ENCODE peak calls at places on chromosomes 16 and 17, in five cellular contexts. One of them, this sample, is unnamed.

GRCh38 chr16:57480127-57480753 is 6.1 kb downstream of the DOK4 start:
- DNase-seq in naive thymus-derived CD8-positive, alpha-beta T cell: no peak
- DNase-seq in stimulated activated CD8-positive, alpha-beta memory T cell treated with anti-CD3 and anti-CD28 coated beads, Interleukin-7, amount 100 ng/mL, for 1 hour: no peak
- DNase-seq in activated CD4-positive, alpha-beta T cell treated with anti-CD3 and anti-CD28 coated beads, Interleukin-2, amount 50 U/mL, for 4 hours: no peak
- DNase-seq in fibroblast of the aortic adventitia: peak
- DNase-seq in this sample: no peak

GRCh38 chr17:30234954-30235353 is 543 bp downstream of the SLC6A4 start:
- DNase-seq in stimulated activated CD8-positive, alpha-beta memory T cell treated with anti-CD3 and anti-CD28 coated beads, Interleukin-7, amount 100 ng/mL, for 1 hour: no peak
- DNase-seq in fibroblast of the aortic adventitia: no peak
- DNase-seq in activated CD4-positive, alpha-beta T cell treated with anti-CD3 and anti-CD28 coated beads, Interleukin-2, amount 50 U/mL, for 4 hours: no peak
- DNase-seq in naive thymus-derived CD8-positive, alpha-beta T cell: no peak
- DNase-seq in this sample: no peak

GRCh38 chr17:41806685-41807445 is 4.9 kb downstream of the P3H4 start:
- DNase-seq in activated CD4-positive, alpha-beta T cell treated with anti-CD3 and anti-CD28 coated beads, Interleukin-2, amount 50 U/mL, for 4 hours: no peak
- DNase-seq in stimulated activated CD8-positive, alpha-beta memory T cell treated with anti-CD3 and anti-CD28 coated beads, Interleukin-7, amount 100 ng/mL, for 1 hour: no peak
- DNase-seq in naive thymus-derived CD8-positive, alpha-beta T cell: no peak
- DNase-seq in fibroblast of the aortic adventitia: no peak
- DNase-seq in this sample: no peak

GRCh38 chr16:13553453-13553985 is 366.4 kb upstream of the ERCC4 start:
- DNase-seq in stimulated activated CD8-positive, alpha-beta memory T cell treated with anti-CD3 and anti-CD28 coated beads, Interleukin-7, amount 100 ng/mL, for 1 hour: no peak
- DNase-seq in activated CD4-positive, alpha-beta T cell treated with anti-CD3 and anti-CD28 coated beads, Interleukin-2, amount 50 U/mL, for 4 hours: no peak
- DNase-seq in naive thymus-derived CD8-positive, alpha-beta T cell: no peak
- DNase-seq in fibroblast of the aortic adventitia: no peak
- DNase-seq in this sample: no peak

GRCh38 chr17:39208893-39209292 is 8.8 kb downstream of the RPL19 start:
- DNase-seq in activated CD4-positive, alpha-beta T cell treated with anti-CD3 and anti-CD28 coated beads, Interleukin-2, amount 50 U/mL, for 4 hours: no peak
- DNase-seq in fibroblast of the aortic adventitia: no peak
- DNase-seq in stimulated activated CD8-positive, alpha-beta memory T cell treated with anti-CD3 and anti-CD28 coated beads, Interleukin-7, amount 100 ng/mL, for 1 hour: no peak
- DNase-seq in naive thymus-derived CD8-positive, alpha-beta T cell: peak
- DNase-seq in this sample: no peak

GRCh38 chr16:86854058-86854621 is 275.8 kb downstream of the FOXL1 start:
- DNase-seq in naive thymus-derived CD8-positive, alpha-beta T cell: no peak
- DNase-seq in stimulated activated CD8-positive, alpha-beta memory T cell treated with anti-CD3 and anti-CD28 coated beads, Interleukin-7, amount 100 ng/mL, for 1 hour: no peak
- DNase-seq in activated CD4-positive, alpha-beta T cell treated with anti-CD3 and anti-CD28 coated beads, Interleukin-2, amount 50 U/mL, for 4 hours: no peak
- DNase-seq in fibroblast of the aortic adventitia: peak
- DNase-seq in this sample: no peak

GRCh38 chr17:36867716-36868115 is 69.6 kb upstream of the LHX1 start:
- DNase-seq in activated CD4-positive, alpha-beta T cell treated with anti-CD3 and anti-CD28 coated beads, Interleukin-2, amount 50 U/mL, for 4 hours: no peak
- DNase-seq in naive thymus-derived CD8-positive, alpha-beta T cell: no peak
- DNase-seq in fibroblast of the aortic adventitia: no peak
- DNase-seq in stimulated activated CD8-positive, alpha-beta memory T cell treated with anti-CD3 and anti-CD28 coated beads, Interleukin-7, amount 100 ng/mL, for 1 hour: no peak
- DNase-seq in this sample: no peak

GRCh38 chr16:4488486-4488967 is 12.3 kb downstream of the HMOX2 start:
- DNase-seq in fibroblast of the aortic adventitia: peak
- DNase-seq in activated CD4-positive, alpha-beta T cell treated with anti-CD3 and anti-CD28 coated beads, Interleukin-2, amount 50 U/mL, for 4 hours: no peak
- DNase-seq in naive thymus-derived CD8-positive, alpha-beta T cell: peak
- DNase-seq in stimulated activated CD8-positive, alpha-beta memory T cell treated with anti-CD3 and anti-CD28 coated beads, Interleukin-7, amount 100 ng/mL, for 1 hour: no peak
- DNase-seq in this sample: no peak

GRCh38 chr16:67655363-67655762 is 4.7 kb downstream of the ACD start:
- DNase-seq in naive thymus-derived CD8-positive, alpha-beta T cell: no peak
- DNase-seq in fibroblast of the aortic adventitia: no peak
- DNase-seq in stimulated activated CD8-positive, alpha-beta memory T cell treated with anti-CD3 and anti-CD28 coated beads, Interleukin-7, amount 100 ng/mL, for 1 hour: no peak
- DNase-seq in activated CD4-positive, alpha-beta T cell treated with anti-CD3 and anti-CD28 coated beads, Interleukin-2, amount 50 U/mL, for 4 hours: no peak
- DNase-seq in this sample: no peak

GRCh38 chr17:66676421-66676820 is 158.5 kb upstream of the CACNG5 start:
- DNase-seq in stimulated activated CD8-positive, alpha-beta memory T cell treated with anti-CD3 and anti-CD28 coated beads, Interleukin-7, amount 100 ng/mL, for 1 hour: no peak
- DNase-seq in activated CD4-positive, alpha-beta T cell treated with anti-CD3 and anti-CD28 coated beads, Interleukin-2, amount 50 U/mL, for 4 hours: no peak
- DNase-seq in fibroblast of the aortic adventitia: no peak
- DNase-seq in naive thymus-derived CD8-positive, alpha-beta T cell: no peak
- DNase-seq in this sample: no peak

GRCh38 chr16:25126820-25127232 is 15.3 kb downstream of the LCMT1 start:
- DNase-seq in naive thymus-derived CD8-positive, alpha-beta T cell: no peak
- DNase-seq in stimulated activated CD8-positive, alpha-beta memory T cell treated with anti-CD3 and anti-CD28 coated beads, Interleukin-7, amount 100 ng/mL, for 1 hour: no peak
- DNase-seq in activated CD4-positive, alpha-beta T cell treated with anti-CD3 and anti-CD28 coated beads, Interleukin-2, amount 50 U/mL, for 4 hours: peak
- DNase-seq in fibroblast of the aortic adventitia: peak
- DNase-seq in this sample: no peak

GRCh38 chr16:4702466-4702808 is 9.1 kb downstream of the NUDT16L1 start:
- DNase-seq in naive thymus-derived CD8-positive, alpha-beta T cell: no peak
- DNase-seq in activated CD4-positive, alpha-beta T cell treated with anti-CD3 and anti-CD28 coated beads, Interleukin-2, amount 50 U/mL, for 4 hours: no peak
- DNase-seq in fibroblast of the aortic adventitia: no peak
- DNase-seq in stimulated activated CD8-positive, alpha-beta memory T cell treated with anti-CD3 and anti-CD28 coated beads, Interleukin-7, amount 100 ng/mL, for 1 hour: no peak
- DNase-seq in this sample: no peak

GRCh38 chr16:85898521-85899442 is at the start of gene IRF8:
- DNase-seq in naive thymus-derived CD8-positive, alpha-beta T cell: peak
- DNase-seq in activated CD4-positive, alpha-beta T cell treated with anti-CD3 and anti-CD28 coated beads, Interleukin-2, amount 50 U/mL, for 4 hours: peak
- DNase-seq in fibroblast of the aortic adventitia: no peak
- DNase-seq in stimulated activated CD8-positive, alpha-beta memory T cell treated with anti-CD3 and anti-CD28 coated beads, Interleukin-7, amount 100 ng/mL, for 1 hour: peak
- DNase-seq in this sample: no peak

GRCh38 chr16:78768723-78769122 is 669.3 kb downstream of the WWOX start:
- DNase-seq in activated CD4-positive, alpha-beta T cell treated with anti-CD3 and anti-CD28 coated beads, Interleukin-2, amount 50 U/mL, for 4 hours: peak
- DNase-seq in naive thymus-derived CD8-positive, alpha-beta T cell: no peak
- DNase-seq in stimulated activated CD8-positive, alpha-beta memory T cell treated with anti-CD3 and anti-CD28 coated beads, Interleukin-7, amount 100 ng/mL, for 1 hour: no peak
- DNase-seq in fibroblast of the aortic adventitia: no peak
- DNase-seq in this sample: no peak

GRCh38 chr17:56694825-56695224 is 101.3 kb downstream of the NOG start:
- DNase-seq in fibroblast of the aortic adventitia: no peak
- DNase-seq in naive thymus-derived CD8-positive, alpha-beta T cell: no peak
- DNase-seq in stimulated activated CD8-positive, alpha-beta memory T cell treated with anti-CD3 and anti-CD28 coated beads, Interleukin-7, amount 100 ng/mL, for 1 hour: no peak
- DNase-seq in activated CD4-positive, alpha-beta T cell treated with anti-CD3 and anti-CD28 coated beads, Interleukin-2, amount 50 U/mL, for 4 hours: no peak
- DNase-seq in this sample: no peak

GRCh38 chr17:79027925-79028491 is 4.0 kb downstream of the C1QTNF1 start:
- DNase-seq in fibroblast of the aortic adventitia: peak
- DNase-seq in activated CD4-positive, alpha-beta T cell treated with anti-CD3 and anti-CD28 coated beads, Interleukin-2, amount 50 U/mL, for 4 hours: no peak
- DNase-seq in naive thymus-derived CD8-positive, alpha-beta T cell: no peak
- DNase-seq in stimulated activated CD8-positive, alpha-beta memory T cell treated with anti-CD3 and anti-CD28 coated beads, Interleukin-7, amount 100 ng/mL, for 1 hour: no peak
- DNase-seq in this sample: no peak

GRCh38 chr17:6648181-6648580 is 3.2 kb downstream of the MED31 start:
- DNase-seq in stimulated activated CD8-positive, alpha-beta memory T cell treated with anti-CD3 and anti-CD28 coated beads, Interleukin-7, amount 100 ng/mL, for 1 hour: no peak
- DNase-seq in activated CD4-positive, alpha-beta T cell treated with anti-CD3 and anti-CD28 coated beads, Interleukin-2, amount 50 U/mL, for 4 hours: no peak
- DNase-seq in fibroblast of the aortic adventitia: no peak
- DNase-seq in naive thymus-derived CD8-positive, alpha-beta T cell: no peak
- DNase-seq in this sample: no peak

GRCh38 chr16:80971814-80972213 is 34.9 kb downstream of the CMC2 start:
- DNase-seq in naive thymus-derived CD8-positive, alpha-beta T cell: no peak
- DNase-seq in fibroblast of the aortic adventitia: no peak
- DNase-seq in activated CD4-positive, alpha-beta T cell treated with anti-CD3 and anti-CD28 coated beads, Interleukin-2, amount 50 U/mL, for 4 hours: no peak
- DNase-seq in stimulated activated CD8-positive, alpha-beta memory T cell treated with anti-CD3 and anti-CD28 coated beads, Interleukin-7, amount 100 ng/mL, for 1 hour: no peak
- DNase-seq in this sample: no peak

GRCh38 chr16:85222151-85222863 is 110.0 kb upstream of the CIBAR2 start:
- DNase-seq in stimulated activated CD8-positive, alpha-beta memory T cell treated with anti-CD3 and anti-CD28 coated beads, Interleukin-7, amount 100 ng/mL, for 1 hour: no peak
- DNase-seq in activated CD4-positive, alpha-beta T cell treated with anti-CD3 and anti-CD28 coated beads, Interleukin-2, amount 50 U/mL, for 4 hours: no peak
- DNase-seq in fibroblast of the aortic adventitia: no peak
- DNase-seq in naive thymus-derived CD8-positive, alpha-beta T cell: no peak
- DNase-seq in this sample: no peak

GRCh38 chr17:8740486-8740885 is 4.2 kb downstream of the CCDC42 start:
- DNase-seq in fibroblast of the aortic adventitia: no peak
- DNase-seq in stimulated activated CD8-positive, alpha-beta memory T cell treated with anti-CD3 and anti-CD28 coated beads, Interleukin-7, amount 100 ng/mL, for 1 hour: no peak
- DNase-seq in naive thymus-derived CD8-positive, alpha-beta T cell: peak
- DNase-seq in activated CD4-positive, alpha-beta T cell treated with anti-CD3 and anti-CD28 coated beads, Interleukin-2, amount 50 U/mL, for 4 hours: no peak
- DNase-seq in this sample: no peak

GRCh38 chr16:24950275-24950674 is 64.9 kb downstream of the ARHGAP17 start:
- DNase-seq in fibroblast of the aortic adventitia: peak
- DNase-seq in stimulated activated CD8-positive, alpha-beta memory T cell treated with anti-CD3 and anti-CD28 coated beads, Interleukin-7, amount 100 ng/mL, for 1 hour: no peak
- DNase-seq in naive thymus-derived CD8-positive, alpha-beta T cell: no peak
- DNase-seq in activated CD4-positive, alpha-beta T cell treated with anti-CD3 and anti-CD28 coated beads, Interleukin-2, amount 50 U/mL, for 4 hours: no peak
- DNase-seq in this sample: no peak

GRCh38 chr17:66716236-66717026 is 118.5 kb upstream of the CACNG5 start:
- DNase-seq in stimulated activated CD8-positive, alpha-beta memory T cell treated with anti-CD3 and anti-CD28 coated beads, Interleukin-7, amount 100 ng/mL, for 1 hour: no peak
- DNase-seq in naive thymus-derived CD8-positive, alpha-beta T cell: no peak
- DNase-seq in fibroblast of the aortic adventitia: peak
- DNase-seq in activated CD4-positive, alpha-beta T cell treated with anti-CD3 and anti-CD28 coated beads, Interleukin-2, amount 50 U/mL, for 4 hours: no peak
- DNase-seq in this sample: no peak

GRCh38 chr17:82424863-82425159 is 6.4 kb upstream of the OGFOD3 start:
- DNase-seq in fibroblast of the aortic adventitia: no peak
- DNase-seq in naive thymus-derived CD8-positive, alpha-beta T cell: no peak
- DNase-seq in activated CD4-positive, alpha-beta T cell treated with anti-CD3 and anti-CD28 coated beads, Interleukin-2, amount 50 U/mL, for 4 hours: no peak
- DNase-seq in stimulated activated CD8-positive, alpha-beta memory T cell treated with anti-CD3 and anti-CD28 coated beads, Interleukin-7, amount 100 ng/mL, for 1 hour: no peak
- DNase-seq in this sample: no peak

This sample was measured in omental fat pad.